ENCODE peak calls at places on chromosome X, in eight cellular contexts. S is skeletal muscle cell, V is right cardiac atrium, Q is NB4, Y is AG10803, I is esophagus squamous epithelium, R is astrocyte of the spinal cord, T is AG04450. Z is an unnamed sample.

GRCh38 chrX:154334496-154334895 is 38.9 kb downstream of the TKTL1 start:
- DNase-seq in I (no peak), T (no peak), V (no peak), Y (no peak), R (no peak), Q (no peak), S (no peak), Z (no peak)

GRCh38 chrX:17713288-17713687 is 24.0 kb upstream of the SCML1 start:
- DNase-seq in S (no peak), I (no peak), T (no peak), Q (no peak), Y (peak), V (no peak), R (no peak), Z (no peak)

GRCh38 chrX:132367314-132367713 is 121.5 kb downstream of the MBNL3 start:
- DNase-seq in R (no peak), I (no peak), T (no peak), S (no peak), Y (no peak), V (no peak), Q (no peak), Z (no peak)

GRCh38 chrX:50769389-50770063 is 44.5 kb downstream of the SHROOM4 start:
- DNase-seq in Q (no peak), I (no peak), Y (no peak), S (no peak), V (no peak), T (no peak), R (no peak), Z (no peak)

GRCh38 chrX:47176101-47176740 is 17.4 kb upstream of the UBA1 start:
- DNase-seq in R (no peak), Q (no peak), I (no peak), T (no peak), V (no peak), Y (no peak), S (no peak), Z (no peak)

GRCh38 chrX:155637714-155638113 is 25.0 kb upstream of the TMLHE start:
- DNase-seq in S (no peak), Q (no peak), I (no peak), V (no peak), T (no peak), R (no peak), Y (no peak), Z (no peak)

GRCh38 chrX:126820700-126821420 is 1.3 kb downstream of the PRR32 start:
- DNase-seq in Q (no peak), T (no peak), R (no peak), I (no peak), V (peak), Y (no peak), S (no peak), Z (no peak)

GRCh38 chrX:130108647-130109428 is 1.5 kb downstream of the ELF4 start:
- DNase-seq in I (no peak), R (peak), Q (peak), Y (peak), V (peak), S (no peak), T (no peak), Z (no peak)

GRCh38 chrX:144327515-144327914 is 443.6 kb downstream of the UBE2NL start:
- DNase-seq in Y (peak), I (no peak), R (peak), V (no peak), T (no peak), Q (no peak), S (peak), Z (no peak)
- H3K4me3 ChIP-seq in Y (no peak), I (no peak), R (no peak), V (no peak), T (no peak), Q (no peak), S (no peak), Z (no peak)

DNA sequence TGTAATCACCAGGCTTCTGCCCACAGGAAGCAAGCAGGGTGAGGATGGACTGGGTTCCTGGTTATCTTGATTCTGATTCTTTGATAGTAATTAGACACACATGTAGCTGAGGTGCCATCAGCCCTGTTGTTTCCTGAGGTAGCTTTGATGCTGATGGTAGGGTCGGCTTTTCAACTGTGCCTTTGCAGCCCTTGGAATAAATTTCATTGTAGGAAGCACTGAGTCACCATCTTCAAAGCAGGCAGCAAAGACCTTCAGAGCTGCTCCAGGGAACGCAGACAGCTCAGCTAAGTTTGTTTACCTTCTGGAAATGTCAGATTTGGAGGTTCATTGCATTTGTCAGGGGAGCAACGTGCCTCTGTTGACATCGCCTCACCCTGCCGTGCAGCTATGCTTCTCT is 135.4 kb downstream of the ASMT start:
- DNase-seq in Q (no peak), S (no peak), Y (no peak), V (no peak), T (no peak), R (no peak), I (no peak), Z (no peak)
- H3K4me3 ChIP-seq in Q (no peak), S (no peak), Y (no peak), V (no peak), T (no peak), R (no peak), I (no peak), Z (no peak)

GRCh38 chrX:53084043-53084570 is 1.9 kb downstream of the TSPYL2 start:
- DNase-seq in T (no peak), Y (no peak), Q (no peak), V (no peak), R (no peak), I (no peak), S (no peak), Z (no peak)
- H3K4me3 ChIP-seq in T (peak), Y (no peak), Q (no peak), V (peak), R (no peak), I (peak), S (peak), Z (no peak)

DNA sequence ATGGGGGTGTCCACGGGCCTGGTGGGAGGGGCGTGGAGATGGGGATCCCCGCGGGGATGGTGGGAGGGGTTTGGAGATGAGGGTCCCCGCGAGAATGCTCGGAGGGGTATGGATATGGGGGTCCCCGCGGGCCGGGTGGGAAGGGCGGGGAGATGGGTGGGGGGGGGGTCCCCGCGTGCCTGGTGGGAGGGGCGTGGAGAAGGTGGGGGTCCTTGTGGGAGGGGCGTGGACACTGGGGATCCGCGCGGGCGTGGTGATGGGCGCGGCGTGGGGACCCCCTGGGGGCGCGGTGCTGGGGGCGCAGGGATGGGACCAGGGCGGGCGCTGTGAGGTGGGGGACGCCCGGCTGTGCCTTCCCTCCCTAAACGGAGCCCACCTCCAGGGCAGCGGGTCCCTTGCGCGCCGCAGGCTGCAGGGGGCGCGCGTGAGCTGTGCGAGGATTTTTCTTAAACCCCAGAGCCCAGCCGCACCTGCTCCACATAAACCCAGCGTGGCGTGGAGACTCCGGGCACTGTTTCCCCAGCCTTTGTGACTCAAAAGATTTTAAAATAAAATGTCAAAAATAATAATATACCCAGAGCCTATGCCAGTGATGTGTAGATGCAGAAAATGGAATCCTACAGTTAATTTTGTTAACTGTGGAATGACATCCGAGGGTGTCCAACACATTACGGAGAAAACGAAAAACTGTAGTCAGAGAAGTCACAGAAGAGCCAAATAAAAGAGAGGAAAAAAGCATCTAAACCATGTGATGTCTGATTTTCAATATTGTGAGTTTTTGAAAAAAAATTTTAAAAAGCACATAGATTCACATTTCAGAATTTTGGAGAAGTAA is 1.5 kb upstream of the ASMTL start:
- DNase-seq in Q (peak), Y (peak), T (peak), I (no peak), S (no peak), R (peak), V (peak), Z (peak)
- H3K4me3 ChIP-seq in Q (no peak), Y (peak), T (peak), I (peak), S (peak), R (peak), V (peak), Z (peak)

GRCh38 chrX:40085714-40086113 is 12.0 kb downstream of the BCOR start:
- DNase-seq in S (no peak), T (no peak), I (no peak), V (peak), Y (no peak), Q (no peak), R (no peak), Z (no peak)
- H3K4me3 ChIP-seq in S (no peak), T (no peak), I (no peak), V (no peak), Y (no peak), Q (no peak), R (no peak), Z (no peak)

Z was measured in BJ.